ENCODE peak calls at places on chromosomes 1 and 21, in eight cellular contexts. R is lung; H is effector memory CD4-positive, alpha-beta T cell; J is pancreas; F is cardiac muscle cell; D is endodermal cell; A is SJSA1; G is GM23248. E is an unnamed sample.

GRCh38 chr21:16258834-16259611 is 529.2 kb downstream of the USP25 start:
- DNase-seq in R (no peak), H (no peak), J (no peak), F (no peak), D (no peak), A (no peak), G (no peak), E (no peak)

GRCh38 chr21:46079357-46080170 is 18.3 kb upstream of the COL6A2 start:
- DNase-seq in R (peak; percentile 28), H (no peak), J (peak; percentile 7), F (peak; percentile 78), D (peak; percentile 42), A (peak; percentile 85), G (peak; percentile 98), E (peak; percentile 54)

GRCh38 chr1:109134423-109134822 is 20.5 kb downstream of the ELAPOR1 start:
- DNase-seq in R (no peak), H (no peak), J (peak; percentile 79), F (no peak), D (no peak), A (no peak), G (no peak), E (no peak)

GRCh38 chr1:3548156-3548893 is 63.0 kb downstream of the MEGF6 start:
- DNase-seq in R (no peak), H (no peak), J (no peak), F (peak; percentile 74), D (no peak), A (peak; percentile 81), G (no peak), E (no peak)

GRCh38 chr1:41678141-41678878 is 193.8 kb upstream of the EDN2 start:
- DNase-seq in R (no peak), H (no peak), J (no peak), F (peak; percentile 74), D (no peak), A (no peak), G (peak; percentile 63), E (peak; percentile 69)

GRCh38 chr1:222919478-222919865 is 104.6 kb downstream of the DISP1 start:
- DNase-seq in R (no peak), H (no peak), J (no peak), F (no peak), D (no peak), A (no peak), G (peak; percentile 44), E (no peak)

GRCh38 chr1:35725591-35725990 is 6.9 kb upstream of the C1orf216 start:
- DNase-seq in R (no peak), H (no peak), J (no peak), F (peak; percentile 33), D (no peak), A (no peak), G (peak; percentile 15), E (no peak)

GRCh38 chr1:167676205-167676915 is 45.4 kb upstream of the MPZL1 start:
- DNase-seq in R (no peak), H (no peak), J (no peak), F (no peak), D (no peak), A (no peak), G (no peak), E (no peak)

GRCh38 chr21:24955275-24955961 is 651.9 kb downstream of the MRPL39 start:
- DNase-seq in R (no peak), H (no peak), J (no peak), F (no peak), D (no peak), A (no peak), G (no peak), E (no peak)

GRCh38 chr1:245390975-245391374 is 236.2 kb downstream of the KIF26B start:
- DNase-seq in R (no peak), H (no peak), J (no peak), F (no peak), D (no peak), A (no peak), G (no peak), E (no peak)

GRCh38 chr1:36769886-36770830 is 264.2 kb downstream of the GRIK3 start:
- DNase-seq in R (no peak), H (no peak), J (no peak), F (no peak), D (peak; percentile 81), A (no peak), G (no peak), E (no peak)

GRCh38 chr1:23751050-23751814 is 8.0 kb downstream of the ELOA start:
- DNase-seq in R (peak; percentile 47), H (no peak), J (peak; percentile 56), F (peak; percentile 71), D (peak; percentile 81), A (peak; percentile 54), G (peak; percentile 81), E (no peak)

GRCh38 chr1:11850121-11850520 is 2.5 kb upstream of the NPPA start:
- DNase-seq in R (no peak), H (no peak), J (no peak), F (no peak), D (no peak), A (no peak), G (no peak), E (no peak)

GRCh38 chr1:11842154-11843041 is 5.2 kb downstream of the NPPA start:
- DNase-seq in R (no peak), H (no peak), J (no peak), F (peak; percentile 91), D (no peak), A (no peak), G (no peak), E (no peak)

GRCh38 chr1:11841245-11842153 is 6.1 kb downstream of the NPPA start:
- DNase-seq in R (no peak), H (no peak), J (no peak), F (no peak), D (no peak), A (no peak), G (no peak), E (no peak)

GRCh38 chr1:11847667-11848445 is at the start of gene NPPA:
- DNase-seq in R (no peak), H (no peak), J (no peak), F (no peak), D (no peak), A (no peak), G (no peak), E (no peak)

GRCh38 chr1:11845641-11846335 is 1.8 kb downstream of the NPPA start:
- DNase-seq in R (no peak), H (no peak), J (no peak), F (peak; percentile 45), D (peak; percentile 57), A (no peak), G (peak; percentile 34), E (no peak)
- H3K4me3 ChIP-seq in R (no peak overlapping the region), H (no peak overlapping the region), J (no peak overlapping the region), F (no peak overlapping the region), D (no peak overlapping the region), A (no peak overlapping the region), G (no peak overlapping the region), E (no peak overlapping the region)

GRCh38 chr1:157776971-157777386 is at the start of gene FCRL2:
- DNase-seq in R (no peak), H (no peak), J (no peak), F (no peak), D (no peak), A (no peak), G (no peak), E (no peak)

GRCh38 chr1:157781048-157781447 is 4.1 kb upstream of the FCRL2 start:
- DNase-seq in R (no peak), H (no peak), J (no peak), F (no peak), D (no peak), A (no peak), G (no peak), E (no peak)

GRCh38 chr1:157784801-157785200 is 7.9 kb upstream of the FCRL2 start:
- DNase-seq in R (no peak), H (no peak), J (no peak), F (no peak), D (no peak), A (no peak), G (no peak), E (no peak)

GRCh38 chr1:157785241-157785640 is 8.3 kb upstream of the FCRL2 start:
- DNase-seq in R (no peak), H (no peak), J (no peak), F (no peak), D (no peak), A (no peak), G (no peak), E (no peak)

GRCh38 chr1:157782946-157783345 is 6.0 kb upstream of the FCRL2 start:
- DNase-seq in R (no peak), H (no peak), J (no peak), F (no peak), D (no peak), A (no peak), G (no peak), E (no peak)
- H3K4me3 ChIP-seq in R (no peak overlapping the region), H (no peak overlapping the region), J (no peak overlapping the region), F (no peak overlapping the region), D (no peak overlapping the region), A (no peak overlapping the region), G (no peak overlapping the region), E (no peak overlapping the region)

DNA sequence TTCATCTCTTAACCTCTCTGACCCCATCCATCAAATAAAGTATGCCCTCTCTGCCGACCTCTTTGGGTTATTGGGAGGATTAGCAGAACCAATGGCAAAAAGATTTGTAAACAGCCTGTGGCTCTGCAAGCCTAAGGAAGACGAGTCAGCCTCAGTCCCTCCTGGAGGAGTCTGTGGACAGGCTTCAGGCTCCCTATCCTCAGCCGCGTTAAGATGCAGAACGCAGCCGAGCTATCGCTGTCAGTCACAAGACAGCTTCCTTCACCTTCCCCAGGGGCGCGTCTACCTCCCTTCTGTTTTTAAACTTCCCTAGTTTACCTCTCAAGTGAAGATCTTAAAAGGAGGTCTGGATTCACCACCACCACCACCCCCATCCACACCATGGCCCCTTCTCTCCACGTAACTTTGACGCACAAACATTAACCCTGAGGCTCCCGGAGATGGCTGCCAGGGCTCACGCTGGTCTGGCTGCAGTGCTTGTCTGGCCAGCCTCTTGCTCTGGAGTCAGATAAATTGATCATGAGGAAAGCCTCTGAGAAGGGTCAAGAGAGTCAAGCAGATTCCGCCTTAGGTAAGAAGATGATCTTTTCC is 767 bp downstream of the CAMK1G start:
- DNase-seq in R (no peak), H (no peak), J (no peak), F (no peak), D (no peak), A (no peak), G (no peak), E (no peak)
- H3K4me3 ChIP-seq in R (no peak overlapping the region), H (no peak overlapping the region), J (no peak overlapping the region), F (peak overlapping the region; percentile 38), D (peak overlapping the region; percentile 65), A (no peak overlapping the region), G (peak overlapping the region; percentile 22), E (no peak overlapping the region)

GRCh38 chr1:96059736-96060135 is 661.8 kb upstream of the PTBP2 start:
- DNase-seq in R (no peak), H (no peak), J (no peak), F (no peak), D (no peak), A (no peak), G (no peak), E (no peak)
- H3K4me3 ChIP-seq in R (no peak overlapping the region), H (no peak overlapping the region), J (no peak overlapping the region), F (no peak overlapping the region), D (no peak overlapping the region), A (no peak overlapping the region), G (no peak overlapping the region), E (no peak overlapping the region)

E was measured in psoas muscle.